ENCODE peak calls at places on chromosome 2, in four cellular contexts. One of them, this sample, is unnamed.
A peak's percentile ranks its signal among the peaks of the same experiment; 100 is the strongest.

GRCh38 chr2:239009001-239009961 is 161.4 kb downstream of the TWIST2 start:
- DNase-seq in T-helper 9 cell: no peak
- DNase-seq in COLO829: no peak
- DNase-seq in HT-29: no peak
- DNase-seq in this sample: no peak

GRCh38 chr2:175206866-175207265 is 25.4 kb upstream of the ATP5MC3 start:
- DNase-seq in T-helper 9 cell: no peak
- DNase-seq in COLO829: no peak
- DNase-seq in HT-29: no peak
- DNase-seq in this sample: no peak

GRCh38 chr2:19632327-19633040 is 269.3 kb downstream of the TTC32 start:
- DNase-seq in T-helper 9 cell: no peak
- DNase-seq in COLO829: no peak
- DNase-seq in HT-29: no peak
- DNase-seq in this sample: no peak

GRCh38 chr2:179555681-179556283 is 291.1 kb upstream of the SESTD1 start:
- DNase-seq in T-helper 9 cell: no peak
- DNase-seq in COLO829: no peak
- DNase-seq in HT-29: no peak
- DNase-seq in this sample: no peak

GRCh38 chr2:237487496-237487895 is 445 bp downstream of the MLPH start:
- DNase-seq in T-helper 9 cell: no peak
- DNase-seq in COLO829: no peak
- DNase-seq in HT-29: peak; percentile 54
- DNase-seq in this sample: no peak

GRCh38 chr2:29811378-29811777 is 110.0 kb downstream of the ALK start:
- DNase-seq in T-helper 9 cell: no peak
- DNase-seq in COLO829: no peak
- DNase-seq in HT-29: no peak
- DNase-seq in this sample: no peak

GRCh38 chr2:190860985-190861721 is 19.5 kb upstream of the GLS start:
- DNase-seq in T-helper 9 cell: no peak
- DNase-seq in COLO829: no peak
- DNase-seq in HT-29: no peak
- DNase-seq in this sample: no peak

GRCh38 chr2:224870341-224870740 is 154.2 kb upstream of the CCDC195 start:
- DNase-seq in T-helper 9 cell: no peak
- DNase-seq in COLO829: no peak
- DNase-seq in HT-29: no peak
- DNase-seq in this sample: no peak

GRCh38 chr2:218275368-218276072 is 5.2 kb downstream of the PNKD start:
- DNase-seq in T-helper 9 cell: no peak
- DNase-seq in COLO829: no peak
- DNase-seq in HT-29: no peak
- DNase-seq in this sample: no peak

GRCh38 chr2:1856922-1857321 is 112.6 kb upstream of the PXDN start:
- DNase-seq in T-helper 9 cell: no peak
- DNase-seq in COLO829: no peak
- DNase-seq in HT-29: no peak
- DNase-seq in this sample: no peak

GRCh38 chr2:68185541-68186164 is 28.0 kb downstream of the PNO1 start:
- DNase-seq in T-helper 9 cell: peak; percentile 53
- DNase-seq in COLO829: peak; percentile 27
- DNase-seq in HT-29: peak; percentile 67
- DNase-seq in this sample: peak; percentile 44